ENCODE peak calls at places on chromosomes 7 and 10, in ten cellular contexts. J is activated CD8-positive, alpha-beta memory T cell treated with anti-CD3 and anti-CD28 coated beads, Interleukin-2, amount 50 U/mL, for 48 hours; Q is lower leg skin; R is NCI-H1694 treated with DMSO at 0.1 percent for 48 hours; H is IMR-90; D is tibial nerve; V is EL; A is AG08395; C is stimulated activated CD4-positive, alpha-beta T cell treated with anti-CD3 and anti-CD28 coated beads, Interleukin-4, amount 100 ng/mL, for 24 hours; K is foreskin fibroblast. P is an unnamed sample.

GRCh38 chr10:14326581-14326980 is 4.1 kb downstream of the FRMD4A start:
- DNase-seq in H (no peak), A (no peak), R (no peak), J (no peak), Q (no peak), D (no peak), V (no peak), C (no peak), K (no peak), P (no peak)

GRCh38 chr10:20877986-20878979 is 18.8 kb downstream of the NEBL start:
- DNase-seq in K (peak), C (no peak), J (no peak), H (no peak), A (no peak), R (no peak), Q (no peak), V (no peak), D (no peak), P (no peak)

GRCh38 chr7:118005021-118005420 is 131.8 kb upstream of the CTTNBP2 start:
- DNase-seq in R (no peak), J (no peak), H (no peak), K (no peak), Q (no peak), D (no peak), C (no peak), V (no peak), A (no peak), P (no peak)

GRCh38 chr10:75672842-75673241 is 241.4 kb downstream of the LRMDA start:
- DNase-seq in D (no peak), R (no peak), V (no peak), J (no peak), H (peak), Q (no peak), C (no peak), A (no peak), K (no peak), P (no peak)

GRCh38 chr7:147678943-147679342 is 911.6 kb upstream of the C7orf33 start:
- DNase-seq in J (no peak), C (no peak), D (no peak), K (no peak), R (no peak), H (no peak), A (no peak), V (no peak), Q (no peak), P (no peak)

GRCh38 chr7:49308787-49309186 is 384.4 kb downstream of the CDC14C start:
- DNase-seq in D (no peak), H (no peak), K (no peak), V (no peak), R (no peak), J (no peak), A (no peak), Q (no peak), C (no peak), P (no peak)

GRCh38 chr10:131908151-131908550 is 7.3 kb downstream of the PPP2R2D start:
- DNase-seq in V (no peak), Q (no peak), K (no peak), R (no peak), J (no peak), H (no peak), A (no peak), D (no peak), C (no peak), P (no peak)

GRCh38 chr7:22563115-22563514 is 63.1 kb upstream of the STEAP1B start:
- DNase-seq in K (no peak), D (no peak), H (peak), V (peak), R (no peak), Q (no peak), J (no peak), C (no peak), A (no peak), P (no peak)

GRCh38 chr10:62594093-62594520 is 210.4 kb upstream of the ADO start:
- DNase-seq in V (peak), K (peak), Q (peak), A (peak), C (peak), D (peak), J (peak), H (peak), R (no peak), P (peak)

GRCh38 chr10:123530166-123530870 is 135.8 kb upstream of the GPR26 start:
- DNase-seq in H (no peak), A (no peak), V (no peak), C (no peak), R (no peak), Q (no peak), K (no peak), J (no peak), D (no peak), P (no peak)

GRCh38 chr7:54995631-54996340 is 23.0 kb upstream of the EGFR start:
- DNase-seq in J (no peak), K (peak), Q (no peak), D (no peak), H (peak), R (no peak), V (peak), C (peak), A (no peak), P (peak)

GRCh38 chr7:38953971-38954370 is 23.7 kb upstream of the POU6F2 start:
- DNase-seq in C (no peak), D (no peak), Q (no peak), H (no peak), R (no peak), K (no peak), J (no peak), A (no peak), V (no peak), P (no peak)

GRCh38 chr7:119562839-119563238 is 710.1 kb upstream of the KCND2 start:
- DNase-seq in Q (no peak), C (no peak), K (no peak), A (no peak), J (no peak), H (no peak), V (no peak), R (no peak), D (no peak), P (no peak)

GRCh38 chr7:155456772-155457543 is 971 bp upstream of the EN2 start:
- DNase-seq in A (peak), J (peak), D (peak), Q (peak), V (peak), K (peak), C (peak), H (peak), R (no peak), P (no peak)

GRCh38 chr10:52213511-52213831 is 100.6 kb upstream of the DKK1 start:
- DNase-seq in H (peak), J (no peak), Q (no peak), V (peak), K (peak), A (peak), R (no peak), C (no peak), D (no peak), P (no peak)

GRCh38 chr7:127447326-127447945 is 54.9 kb upstream of the ZNF800 start:
- DNase-seq in J (peak), A (peak), V (peak), D (no peak), Q (no peak), C (peak), K (peak), R (peak), H (peak), P (peak)

GRCh38 chr10:92207061-92207460 is 83.8 kb downstream of the CPEB3 start:
- DNase-seq in R (no peak), D (no peak), J (no peak), A (no peak), H (no peak), C (no peak), K (no peak), V (no peak), Q (no peak), P (no peak)

GRCh38 chr10:47253651-47254375 is 46.2 kb upstream of the GDF10 start:
- DNase-seq in R (no peak), D (peak), J (no peak), V (no peak), K (no peak), C (no peak), H (peak), Q (no peak), A (no peak), P (no peak)